ENCODE peak calls at places on chromosomes 13 and 19, in eight cellular contexts. W, J, Z, L, X, K, D and O are unnamed samples.

GRCh38 chr13:31444266-31444862 is 244.6 kb downstream of the B3GLCT start:
- DNase-seq in W (no peak), X (no peak), L (no peak), Z (no peak), J (no peak), K (no peak), D (no peak), O (no peak)

GRCh38 chr19:46442808-46443450 is 14.2 kb upstream of the PNMA8C start:
- DNase-seq in W (no peak), D (no peak), K (peak), L (no peak), X (no peak), Z (no peak), J (peak), O (peak)

GRCh38 chr13:73466561-73466960 is 407.8 kb downstream of the KLF5 start:
- DNase-seq in D (no peak), J (no peak), W (no peak), Z (no peak), L (no peak), X (no peak), K (no peak), O (no peak)

GRCh38 chr13:76812206-76812882 is 73.9 kb downstream of the KCTD12 start:
- DNase-seq in K (peak), W (no peak), D (no peak), J (no peak), Z (no peak), L (no peak), X (no peak), O (no peak)

GRCh38 chr19:32336259-32337111 is 8.9 kb upstream of the ZNF507 start:
- DNase-seq in J (peak), K (no peak), L (no peak), Z (no peak), D (no peak), X (no peak), W (no peak), O (peak)

GRCh38 chr13:49563513-49563912 is 21.8 kb downstream of the RCBTB1 start:
- DNase-seq in W (no peak), J (peak), D (no peak), Z (no peak), L (no peak), K (no peak), X (no peak), O (peak)

GRCh38 chr19:36460046-36460445 is 29.3 kb downstream of the ZNF566 start:
- DNase-seq in W (no peak), J (no peak), X (no peak), K (no peak), Z (no peak), L (no peak), D (no peak), O (no peak)

GRCh38 chr19:49712397-49712859 is 21.5 kb downstream of the CPT1C start:
- DNase-seq in W (no peak), D (no peak), L (no peak), K (no peak), X (no peak), J (peak), Z (no peak), O (peak)

GRCh38 chr13:51453308-51453958 is 597 bp upstream of the INTS6 start:
- DNase-seq in W (no peak), X (peak), L (peak), J (peak), Z (peak), K (no peak), D (peak), O (no peak)

GRCh38 chr13:114047358-114047881 is 73.5 kb upstream of the C13orf46 start:
- DNase-seq in X (no peak), D (no peak), W (no peak), J (peak), L (no peak), K (no peak), Z (no peak), O (peak)

GRCh38 chr13:48448285-48448962 is 35.5 kb upstream of the LPAR6 start:
- DNase-seq in W (no peak), X (no peak), L (no peak), J (no peak), D (no peak), K (no peak), Z (no peak), O (no peak)

GRCh38 chr13:114166381-114167131 is 12.5 kb upstream of the CFAP97D2 start:
- DNase-seq in X (no peak), L (no peak), Z (no peak), K (no peak), D (no peak), J (no peak), W (peak), O (no peak)

GRCh38 chr13:51977606-51978005 is 33.6 kb downstream of the ATP7B start:
- DNase-seq in W (no peak), X (no peak), J (no peak), K (no peak), Z (no peak), D (no peak), L (no peak), O (peak)

GRCh38 chr19:12838893-12839656 is 760 bp downstream of the MAST1 start:
- DNase-seq in X (no peak), J (no peak), K (no peak), D (no peak), Z (no peak), L (no peak), W (no peak), O (no peak)

GRCh38 chr19:18915639-18916038 is 3.5 kb downstream of the COPE start:
- DNase-seq in D (no peak), Z (no peak), L (no peak), W (peak), J (peak), X (no peak), K (no peak), O (peak)

GRCh38 chr19:37329686-37330085 is 41.2 kb upstream of the ZNF527 start:
- DNase-seq in L (no peak), K (no peak), J (no peak), D (no peak), X (no peak), Z (no peak), W (no peak), O (peak)

GRCh38 chr19:29926801-29927200 is 15.2 kb upstream of the URI1 start:
- DNase-seq in K (no peak), J (no peak), X (no peak), D (no peak), Z (no peak), W (no peak), L (no peak), O (no peak)

GRCh38 chr19:803686-804418 is 6.6 kb downstream of the PTBP1 start:
- DNase-seq in J (no peak), X (no peak), D (no peak), L (no peak), Z (no peak), W (no peak), K (no peak), O (no peak)